ENCODE peak calls at places on chromosome X, in ten cellular contexts. One of them, this sample, is unnamed.

GRCh38 chrX:110847334-110847733 is 51.7 kb upstream of the CHRDL1 start:
- DNase-seq in pancreas: no peak
- DNase-seq in activated CD4-positive, alpha-beta T cell treated with anti-CD3 and anti-CD28 coated beads, Interleukin-2, amount 10 ng/mL, durations not matched to agents 7 days and 5 days: peak
- DNase-seq in fibroblast of lung: peak
- DNase-seq in NCI-H1436: peak
- DNase-seq in endodermal cell: peak
- DNase-seq in activated CD4-positive, alpha-beta memory T cell treated with anti-CD3 and anti-CD28 coated beads for 36 hours: no peak
- DNase-seq in right lobe of liver: no peak
- DNase-seq in T follicular helper cell: no peak
- DNase-seq in neural crest cell: peak
- DNase-seq in this sample: peak

GRCh38 chrX:42466706-42467105 is 311.3 kb downstream of the PPP1R2C start:
- DNase-seq in pancreas: no peak
- DNase-seq in endodermal cell: no peak
- DNase-seq in NCI-H1436: no peak
- DNase-seq in activated CD4-positive, alpha-beta T cell treated with anti-CD3 and anti-CD28 coated beads, Interleukin-2, amount 10 ng/mL, durations not matched to agents 7 days and 5 days: no peak
- DNase-seq in neural crest cell: no peak
- DNase-seq in right lobe of liver: no peak
- DNase-seq in T follicular helper cell: no peak
- DNase-seq in fibroblast of lung: no peak
- DNase-seq in activated CD4-positive, alpha-beta memory T cell treated with anti-CD3 and anti-CD28 coated beads for 36 hours: no peak
- DNase-seq in this sample: no peak

GRCh38 chrX:153707406-153707805 is 16.8 kb downstream of the BCAP31 start:
- DNase-seq in NCI-H1436: no peak
- DNase-seq in neural crest cell: no peak
- DNase-seq in endodermal cell: no peak
- DNase-seq in pancreas: no peak
- DNase-seq in activated CD4-positive, alpha-beta T cell treated with anti-CD3 and anti-CD28 coated beads, Interleukin-2, amount 10 ng/mL, durations not matched to agents 7 days and 5 days: no peak
- DNase-seq in activated CD4-positive, alpha-beta memory T cell treated with anti-CD3 and anti-CD28 coated beads for 36 hours: no peak
- DNase-seq in T follicular helper cell: no peak
- DNase-seq in fibroblast of lung: no peak
- DNase-seq in right lobe of liver: no peak
- DNase-seq in this sample: no peak

GRCh38 chrX:1748408-1748807 is 133.5 kb downstream of the ASMT start:
- DNase-seq in T follicular helper cell: no peak
- DNase-seq in endodermal cell: no peak
- DNase-seq in fibroblast of lung: no peak
- DNase-seq in right lobe of liver: no peak
- DNase-seq in activated CD4-positive, alpha-beta T cell treated with anti-CD3 and anti-CD28 coated beads, Interleukin-2, amount 10 ng/mL, durations not matched to agents 7 days and 5 days: no peak
- DNase-seq in activated CD4-positive, alpha-beta memory T cell treated with anti-CD3 and anti-CD28 coated beads for 36 hours: no peak
- DNase-seq in neural crest cell: no peak
- DNase-seq in pancreas: no peak
- DNase-seq in NCI-H1436: no peak
- DNase-seq in this sample: no peak

GRCh38 chrX:100643943-100644587 is at the start of gene SRPX2:
- DNase-seq in activated CD4-positive, alpha-beta memory T cell treated with anti-CD3 and anti-CD28 coated beads for 36 hours: no peak
- DNase-seq in right lobe of liver: no peak
- DNase-seq in fibroblast of lung: peak
- DNase-seq in neural crest cell: no peak
- DNase-seq in T follicular helper cell: no peak
- DNase-seq in pancreas: no peak
- DNase-seq in NCI-H1436: no peak
- DNase-seq in activated CD4-positive, alpha-beta T cell treated with anti-CD3 and anti-CD28 coated beads, Interleukin-2, amount 10 ng/mL, durations not matched to agents 7 days and 5 days: no peak
- DNase-seq in endodermal cell: no peak
- DNase-seq in this sample: no peak

GRCh38 chrX:105375816-105376215 is 155.3 kb upstream of the TEX13A start:
- DNase-seq in neural crest cell: no peak
- DNase-seq in T follicular helper cell: no peak
- DNase-seq in endodermal cell: no peak
- DNase-seq in activated CD4-positive, alpha-beta T cell treated with anti-CD3 and anti-CD28 coated beads, Interleukin-2, amount 10 ng/mL, durations not matched to agents 7 days and 5 days: no peak
- DNase-seq in right lobe of liver: no peak
- DNase-seq in pancreas: no peak
- DNase-seq in NCI-H1436: no peak
- DNase-seq in activated CD4-positive, alpha-beta memory T cell treated with anti-CD3 and anti-CD28 coated beads for 36 hours: no peak
- DNase-seq in fibroblast of lung: peak
- DNase-seq in this sample: no peak

GRCh38 chrX:20285513-20285912 is 18.8 kb upstream of the RPS6KA3 start:
- DNase-seq in pancreas: no peak
- DNase-seq in neural crest cell: no peak
- DNase-seq in activated CD4-positive, alpha-beta memory T cell treated with anti-CD3 and anti-CD28 coated beads for 36 hours: no peak
- DNase-seq in NCI-H1436: no peak
- DNase-seq in activated CD4-positive, alpha-beta T cell treated with anti-CD3 and anti-CD28 coated beads, Interleukin-2, amount 10 ng/mL, durations not matched to agents 7 days and 5 days: no peak
- DNase-seq in right lobe of liver: no peak
- DNase-seq in fibroblast of lung: no peak
- DNase-seq in T follicular helper cell: no peak
- DNase-seq in endodermal cell: no peak
- DNase-seq in this sample: no peak

GRCh38 chrX:71315917-71316316 is 14.4 kb downstream of the ITGB1BP2 start:
- DNase-seq in T follicular helper cell: no peak
- DNase-seq in pancreas: no peak
- DNase-seq in activated CD4-positive, alpha-beta memory T cell treated with anti-CD3 and anti-CD28 coated beads for 36 hours: no peak
- DNase-seq in NCI-H1436: no peak
- DNase-seq in right lobe of liver: no peak
- DNase-seq in neural crest cell: no peak
- DNase-seq in endodermal cell: no peak
- DNase-seq in fibroblast of lung: peak
- DNase-seq in activated CD4-positive, alpha-beta T cell treated with anti-CD3 and anti-CD28 coated beads, Interleukin-2, amount 10 ng/mL, durations not matched to agents 7 days and 5 days: no peak
- DNase-seq in this sample: no peak

GRCh38 chrX:13756381-13756780 is 21.8 kb downstream of the OFD1 start:
- DNase-seq in NCI-H1436: no peak
- DNase-seq in T follicular helper cell: no peak
- DNase-seq in pancreas: no peak
- DNase-seq in endodermal cell: no peak
- DNase-seq in neural crest cell: no peak
- DNase-seq in fibroblast of lung: no peak
- DNase-seq in activated CD4-positive, alpha-beta memory T cell treated with anti-CD3 and anti-CD28 coated beads for 36 hours: no peak
- DNase-seq in right lobe of liver: no peak
- DNase-seq in activated CD4-positive, alpha-beta T cell treated with anti-CD3 and anti-CD28 coated beads, Interleukin-2, amount 10 ng/mL, durations not matched to agents 7 days and 5 days: no peak
- DNase-seq in this sample: no peak

GRCh38 chrX:18401848-18402213 is 23.6 kb upstream of the CDKL5 start:
- DNase-seq in pancreas: no peak
- DNase-seq in activated CD4-positive, alpha-beta memory T cell treated with anti-CD3 and anti-CD28 coated beads for 36 hours: no peak
- DNase-seq in endodermal cell: no peak
- DNase-seq in T follicular helper cell: no peak
- DNase-seq in right lobe of liver: no peak
- DNase-seq in activated CD4-positive, alpha-beta T cell treated with anti-CD3 and anti-CD28 coated beads, Interleukin-2, amount 10 ng/mL, durations not matched to agents 7 days and 5 days: no peak
- DNase-seq in neural crest cell: no peak
- DNase-seq in fibroblast of lung: no peak
- DNase-seq in NCI-H1436: no peak
- DNase-seq in this sample: no peak

GRCh38 chrX:21998037-21998436 is 34.1 kb upstream of the PHEX start:
- DNase-seq in activated CD4-positive, alpha-beta T cell treated with anti-CD3 and anti-CD28 coated beads, Interleukin-2, amount 10 ng/mL, durations not matched to agents 7 days and 5 days: no peak
- DNase-seq in pancreas: no peak
- DNase-seq in fibroblast of lung: no peak
- DNase-seq in NCI-H1436: no peak
- DNase-seq in neural crest cell: no peak
- DNase-seq in activated CD4-positive, alpha-beta memory T cell treated with anti-CD3 and anti-CD28 coated beads for 36 hours: no peak
- DNase-seq in T follicular helper cell: no peak
- DNase-seq in right lobe of liver: no peak
- DNase-seq in endodermal cell: no peak
- DNase-seq in this sample: no peak

GRCh38 chrX:40573763-40574162 is 7.0 kb upstream of the ATP6AP2 start:
- DNase-seq in right lobe of liver: no peak
- DNase-seq in pancreas: no peak
- DNase-seq in T follicular helper cell: peak
- DNase-seq in fibroblast of lung: peak
- DNase-seq in NCI-H1436: no peak
- DNase-seq in neural crest cell: peak
- DNase-seq in activated CD4-positive, alpha-beta T cell treated with anti-CD3 and anti-CD28 coated beads, Interleukin-2, amount 10 ng/mL, durations not matched to agents 7 days and 5 days: peak
- DNase-seq in endodermal cell: peak
- DNase-seq in activated CD4-positive, alpha-beta memory T cell treated with anti-CD3 and anti-CD28 coated beads for 36 hours: peak
- DNase-seq in this sample: no peak

GRCh38 chrX:66004928-66005831 is 34.7 kb downstream of the VSIG4 start:
- DNase-seq in activated CD4-positive, alpha-beta T cell treated with anti-CD3 and anti-CD28 coated beads, Interleukin-2, amount 10 ng/mL, durations not matched to agents 7 days and 5 days: no peak
- DNase-seq in right lobe of liver: no peak
- DNase-seq in endodermal cell: no peak
- DNase-seq in pancreas: no peak
- DNase-seq in activated CD4-positive, alpha-beta memory T cell treated with anti-CD3 and anti-CD28 coated beads for 36 hours: no peak
- DNase-seq in NCI-H1436: no peak
- DNase-seq in T follicular helper cell: no peak
- DNase-seq in fibroblast of lung: no peak
- DNase-seq in neural crest cell: no peak
- DNase-seq in this sample: no peak

GRCh38 chrX:156004256-156004655 is 6.8 kb downstream of the IL9R start:
- DNase-seq in NCI-H1436: no peak
- DNase-seq in fibroblast of lung: no peak
- DNase-seq in activated CD4-positive, alpha-beta T cell treated with anti-CD3 and anti-CD28 coated beads, Interleukin-2, amount 10 ng/mL, durations not matched to agents 7 days and 5 days: no peak
- DNase-seq in endodermal cell: no peak
- DNase-seq in T follicular helper cell: no peak
- DNase-seq in right lobe of liver: no peak
- DNase-seq in pancreas: no peak
- DNase-seq in activated CD4-positive, alpha-beta memory T cell treated with anti-CD3 and anti-CD28 coated beads for 36 hours: no peak
- DNase-seq in neural crest cell: no peak
- DNase-seq in this sample: no peak

GRCh38 chrX:132954323-132954722 is 4.1 kb downstream of the HS6ST2 start:
- DNase-seq in NCI-H1436: no peak
- DNase-seq in pancreas: no peak
- DNase-seq in activated CD4-positive, alpha-beta T cell treated with anti-CD3 and anti-CD28 coated beads, Interleukin-2, amount 10 ng/mL, durations not matched to agents 7 days and 5 days: no peak
- DNase-seq in T follicular helper cell: no peak
- DNase-seq in activated CD4-positive, alpha-beta memory T cell treated with anti-CD3 and anti-CD28 coated beads for 36 hours: no peak
- DNase-seq in endodermal cell: no peak
- DNase-seq in fibroblast of lung: no peak
- DNase-seq in right lobe of liver: no peak
- DNase-seq in neural crest cell: no peak
- DNase-seq in this sample: no peak

GRCh38 chrX:9501362-9501761 is 36.5 kb downstream of the TBL1X start:
- DNase-seq in activated CD4-positive, alpha-beta memory T cell treated with anti-CD3 and anti-CD28 coated beads for 36 hours: no peak
- DNase-seq in right lobe of liver: no peak
- DNase-seq in fibroblast of lung: no peak
- DNase-seq in NCI-H1436: no peak
- DNase-seq in activated CD4-positive, alpha-beta T cell treated with anti-CD3 and anti-CD28 coated beads, Interleukin-2, amount 10 ng/mL, durations not matched to agents 7 days and 5 days: no peak
- DNase-seq in neural crest cell: no peak
- DNase-seq in T follicular helper cell: no peak
- DNase-seq in endodermal cell: peak
- DNase-seq in pancreas: no peak
- DNase-seq in this sample: no peak

GRCh38 chrX:82742351-82742750 is 765.7 kb upstream of the POU3F4 start:
- DNase-seq in fibroblast of lung: no peak
- DNase-seq in activated CD4-positive, alpha-beta T cell treated with anti-CD3 and anti-CD28 coated beads, Interleukin-2, amount 10 ng/mL, durations not matched to agents 7 days and 5 days: no peak
- DNase-seq in neural crest cell: no peak
- DNase-seq in endodermal cell: no peak
- DNase-seq in pancreas: no peak
- DNase-seq in T follicular helper cell: no peak
- DNase-seq in NCI-H1436: no peak
- DNase-seq in activated CD4-positive, alpha-beta memory T cell treated with anti-CD3 and anti-CD28 coated beads for 36 hours: no peak
- DNase-seq in right lobe of liver: no peak
- DNase-seq in this sample: no peak

GRCh38 chrX:113833656-113834055 is 750.2 kb upstream of the HTR2C start:
- DNase-seq in pancreas: no peak
- DNase-seq in activated CD4-positive, alpha-beta T cell treated with anti-CD3 and anti-CD28 coated beads, Interleukin-2, amount 10 ng/mL, durations not matched to agents 7 days and 5 days: no peak
- DNase-seq in NCI-H1436: no peak
- DNase-seq in endodermal cell: no peak
- DNase-seq in activated CD4-positive, alpha-beta memory T cell treated with anti-CD3 and anti-CD28 coated beads for 36 hours: no peak
- DNase-seq in neural crest cell: no peak
- DNase-seq in fibroblast of lung: no peak
- DNase-seq in right lobe of liver: no peak
- DNase-seq in T follicular helper cell: no peak
- DNase-seq in this sample: no peak

GRCh38 chrX:40142417-40142816 is 44.7 kb upstream of the BCOR start:
- DNase-seq in endodermal cell: no peak
- DNase-seq in pancreas: no peak
- DNase-seq in fibroblast of lung: no peak
- DNase-seq in activated CD4-positive, alpha-beta memory T cell treated with anti-CD3 and anti-CD28 coated beads for 36 hours: no peak
- DNase-seq in neural crest cell: no peak
- DNase-seq in activated CD4-positive, alpha-beta T cell treated with anti-CD3 and anti-CD28 coated beads, Interleukin-2, amount 10 ng/mL, durations not matched to agents 7 days and 5 days: no peak
- DNase-seq in T follicular helper cell: no peak
- DNase-seq in NCI-H1436: no peak
- DNase-seq in right lobe of liver: no peak
- DNase-seq in this sample: no peak

GRCh38 chrX:97637289-97637688 is 753.6 kb downstream of the RPA4 start:
- DNase-seq in right lobe of liver: no peak
- DNase-seq in activated CD4-positive, alpha-beta T cell treated with anti-CD3 and anti-CD28 coated beads, Interleukin-2, amount 10 ng/mL, durations not matched to agents 7 days and 5 days: no peak
- DNase-seq in T follicular helper cell: no peak
- DNase-seq in endodermal cell: no peak
- DNase-seq in pancreas: no peak
- DNase-seq in NCI-H1436: no peak
- DNase-seq in neural crest cell: no peak
- DNase-seq in activated CD4-positive, alpha-beta memory T cell treated with anti-CD3 and anti-CD28 coated beads for 36 hours: no peak
- DNase-seq in fibroblast of lung: no peak
- DNase-seq in this sample: no peak

GRCh38 chrX:108090474-108091265 is 672 bp downstream of the PSMD10 start:
- DNase-seq in activated CD4-positive, alpha-beta T cell treated with anti-CD3 and anti-CD28 coated beads, Interleukin-2, amount 10 ng/mL, durations not matched to agents 7 days and 5 days: no peak
- DNase-seq in right lobe of liver: no peak
- DNase-seq in NCI-H1436: no peak
- DNase-seq in endodermal cell: no peak
- DNase-seq in T follicular helper cell: no peak
- DNase-seq in activated CD4-positive, alpha-beta memory T cell treated with anti-CD3 and anti-CD28 coated beads for 36 hours: no peak
- DNase-seq in pancreas: no peak
- DNase-seq in fibroblast of lung: peak
- DNase-seq in neural crest cell: no peak
- DNase-seq in this sample: no peak

GRCh38 chrX:53440101-53440500 is 5.9 kb upstream of the HSD17B10 start:
- DNase-seq in endodermal cell: no peak
- DNase-seq in NCI-H1436: no peak
- DNase-seq in right lobe of liver: no peak
- DNase-seq in T follicular helper cell: no peak
- DNase-seq in fibroblast of lung: no peak
- DNase-seq in activated CD4-positive, alpha-beta memory T cell treated with anti-CD3 and anti-CD28 coated beads for 36 hours: no peak
- DNase-seq in activated CD4-positive, alpha-beta T cell treated with anti-CD3 and anti-CD28 coated beads, Interleukin-2, amount 10 ng/mL, durations not matched to agents 7 days and 5 days: no peak
- DNase-seq in neural crest cell: no peak
- DNase-seq in pancreas: no peak
- DNase-seq in this sample: no peak

GRCh38 chrX:153687121-153688039 is at the start of gene SLC6A8:
- DNase-seq in right lobe of liver: peak
- DNase-seq in activated CD4-positive, alpha-beta memory T cell treated with anti-CD3 and anti-CD28 coated beads for 36 hours: peak
- DNase-seq in neural crest cell: peak
- DNase-seq in fibroblast of lung: peak
- DNase-seq in NCI-H1436: peak
- DNase-seq in pancreas: peak
- DNase-seq in activated CD4-positive, alpha-beta T cell treated with anti-CD3 and anti-CD28 coated beads, Interleukin-2, amount 10 ng/mL, durations not matched to agents 7 days and 5 days: peak
- DNase-seq in endodermal cell: peak
- DNase-seq in T follicular helper cell: peak
- DNase-seq in this sample: peak

GRCh38 chrX:32480019-32480418 is 731.3 kb downstream of the DMD start:
- DNase-seq in right lobe of liver: no peak
- DNase-seq in NCI-H1436: no peak
- DNase-seq in fibroblast of lung: no peak
- DNase-seq in endodermal cell: no peak
- DNase-seq in T follicular helper cell: no peak
- DNase-seq in activated CD4-positive, alpha-beta T cell treated with anti-CD3 and anti-CD28 coated beads, Interleukin-2, amount 10 ng/mL, durations not matched to agents 7 days and 5 days: no peak
- DNase-seq in neural crest cell: no peak
- DNase-seq in pancreas: no peak
- DNase-seq in activated CD4-positive, alpha-beta memory T cell treated with anti-CD3 and anti-CD28 coated beads for 36 hours: no peak
- DNase-seq in this sample: no peak